ENCODE peak calls at places on chromosomes 2 and 18, in nine cellular contexts. H, X, M, B, Z, S, A, N and D are unnamed samples.

GRCh38 chr2:113703404-113704299 is 52.8 kb downstream of the SLC35F5 start:
- DNase-seq in H (no peak), X (no peak), M (no peak), B (no peak), Z (no peak), S (no peak), A (no peak), N (no peak), D (no peak)

GRCh38 chr2:127658641-127659407 is 12.9 kb downstream of the GPR17 start:
- DNase-seq in H (peak; percentile 33), X (no peak), M (no peak), B (no peak), Z (no peak), S (peak; percentile 30), A (no peak), N (no peak), D (no peak)

GRCh38 chr18:39494211-39494896 is 1928.8 kb upstream of the CELF4 start:
- DNase-seq in H (no peak), X (no peak), M (no peak), B (no peak), Z (no peak), S (no peak), A (no peak), N (peak; percentile 34), D (no peak)

GRCh38 chr2:8380026-8380425 is 301.8 kb upstream of the ID2 start:
- DNase-seq in H (no peak), X (no peak), M (no peak), B (no peak), Z (no peak), S (no peak), A (no peak), N (no peak), D (no peak)

GRCh38 chr2:54429811-54430600 is 26.1 kb upstream of the SPTBN1 start:
- DNase-seq in H (no peak), X (no peak), M (no peak), B (no peak), Z (no peak), S (no peak), A (no peak), N (no peak), D (no peak)

GRCh38 chr2:155645771-155646170 is 686.8 kb downstream of the NR4A2 start:
- DNase-seq in H (no peak), X (no peak), M (no peak), B (no peak), Z (no peak), S (no peak), A (no peak), N (no peak), D (no peak)

GRCh38 chr18:75810481-75810880 is 383.0 kb upstream of the SMIM21 start:
- DNase-seq in H (no peak), X (no peak), M (no peak), B (no peak), Z (no peak), S (no peak), A (no peak), N (no peak), D (no peak)

GRCh38 chr2:20468549-20469500 is 22.0 kb downstream of the RHOB start:
- DNase-seq in H (no peak), X (no peak), M (no peak), B (no peak), Z (no peak), S (no peak), A (no peak), N (peak; percentile 68), D (no peak)

GRCh38 chr2:120803764-120804335 is 68.2 kb downstream of the GLI2 start:
- DNase-seq in H (no peak), X (no peak), M (no peak), B (no peak), Z (peak; percentile 34), S (no peak), A (no peak), N (peak; percentile 62), D (no peak)

GRCh38 chr18:7579176-7579922 is 12.2 kb downstream of the PTPRM start:
- DNase-seq in H (no peak), X (no peak), M (no peak), B (no peak), Z (peak; percentile 25), S (no peak), A (no peak), N (no peak), D (no peak)